ENCODE peak calls at places on chromosomes 1 and 21, in five cellular contexts. M is body of pancreas, D is spleen, R is K562, I is A549. Y is an unnamed sample. For H3K4me1, the result is how much of the 10 kb centered on the place peaks cover.

GRCh38 chr1:42529724-42530161 is 66.7 kb downstream of the CCDC30 start:
- DNase-seq in M (no peak), D (no peak), R (no peak), I (peak), Y (no peak)

GRCh38 chr1:221274373-221274772 is 395.1 kb downstream of the HLX start:
- DNase-seq in M (no peak), D (no peak), R (no peak), I (no peak), Y (no peak)

GRCh38 chr1:72892461-72892860 is 610.1 kb upstream of the NEGR1 start:
- DNase-seq in M (no peak), D (no peak), R (no peak), I (no peak), Y (no peak)

GRCh38 chr21:43304206-43304605 is 122.7 kb downstream of the SIK1 start:
- DNase-seq in M (no peak), D (peak), R (peak), I (no peak), Y (peak)

GRCh38 chr1:29548091-29548490 is 311.8 kb downstream of the PTPRU start:
- DNase-seq in M (no peak), D (peak), R (no peak), I (no peak), Y (peak)

GRCh38 chr1:164310166-164310565 is 248.8 kb upstream of the PBX1 start:
- DNase-seq in M (no peak), D (no peak), R (no peak), I (peak), Y (no peak)

GRCh38 chr21:45033791-45034555 is 40.4 kb upstream of the ADARB1 start:
- DNase-seq in M (no peak), D (no peak), R (no peak), I (no peak), Y (peak)

GRCh38 chr21:32353002-32353711 is 39.7 kb downstream of the URB1 start:
- DNase-seq in M (no peak), D (no peak), R (no peak), I (no peak), Y (no peak)

GRCh38 chr1:232982238-232982944 is 32.0 kb downstream of the NTPCR start:
- DNase-seq in M (no peak), D (no peak), R (no peak), I (peak), Y (peak)

GRCh38 chr1:192768463-192768862 is 40.4 kb upstream of the RGS2 start:
- DNase-seq in M (no peak), D (no peak), R (no peak), I (no peak), Y (no peak)

GRCh38 chr1:173255214-173255813 is 48.2 kb upstream of the TNFSF4 start:
- DNase-seq in M (no peak), D (no peak), R (peak), I (peak), Y (no peak)

GRCh38 chr1:21439721-21440629 is at the start of gene NBPF3:
- DNase-seq in M (peak), D (peak), R (peak), I (peak), Y (peak)

GRCh38 chr1:219340796-219341195 is 167.1 kb downstream of the LYPLAL1 start:
- DNase-seq in M (no peak), D (no peak), R (no peak), I (no peak), Y (no peak)

GRCh38 chr1:226650236-226650841 is 88.7 kb downstream of the ITPKB start:
- DNase-seq in M (no peak), D (peak), R (peak), I (no peak), Y (no peak)

GRCh38 chr1:233512538-233512937 is 101.4 kb upstream of the KCNK1 start:
- DNase-seq in M (no peak), D (no peak), R (no peak), I (no peak), Y (no peak)

GRCh38 chr1:25914074-25914995 is 8.1 kb upstream of the STMN1 start:
- DNase-seq in M (no peak), D (no peak), R (no peak), I (no peak), Y (no peak)

GRCh38 chr21:26307640-26308039 is 137.1 kb upstream of the APP start:
- DNase-seq in M (no peak), D (no peak), R (no peak), I (no peak), Y (no peak)

GRCh38 chr1:108646661-108647269 is 14.1 kb downstream of the HENMT1 start:
- DNase-seq in M (peak), D (peak), R (no peak), I (peak), Y (peak)

GRCh38 chr1:94110946-94111740 is 9.8 kb downstream of the ABCA4 start:
- DNase-seq in M (no peak), D (peak), R (no peak), I (no peak), Y (no peak)

GRCh38 chr1:111738436-111739221 is 566 bp downstream of the INKA2 start:
- DNase-seq in M (peak), D (peak), R (peak), I (peak), Y (peak)

GRCh38 chr1:94549706-94550105 is 8.1 kb upstream of the F3 start:
- DNase-seq in M (no peak), D (no peak), R (no peak), I (no peak), Y (no peak)

GRCh38 chr1:30262158-30262557 is 461.2 kb downstream of the MATN1 start:
- DNase-seq in M (no peak), D (peak), R (no peak), I (no peak), Y (peak)

GRCh38 chr1:240474133-240474614 is 137.8 kb downstream of the GREM2 start:
- DNase-seq in M (no peak), D (no peak), R (no peak), I (no peak), Y (no peak)

DNA sequence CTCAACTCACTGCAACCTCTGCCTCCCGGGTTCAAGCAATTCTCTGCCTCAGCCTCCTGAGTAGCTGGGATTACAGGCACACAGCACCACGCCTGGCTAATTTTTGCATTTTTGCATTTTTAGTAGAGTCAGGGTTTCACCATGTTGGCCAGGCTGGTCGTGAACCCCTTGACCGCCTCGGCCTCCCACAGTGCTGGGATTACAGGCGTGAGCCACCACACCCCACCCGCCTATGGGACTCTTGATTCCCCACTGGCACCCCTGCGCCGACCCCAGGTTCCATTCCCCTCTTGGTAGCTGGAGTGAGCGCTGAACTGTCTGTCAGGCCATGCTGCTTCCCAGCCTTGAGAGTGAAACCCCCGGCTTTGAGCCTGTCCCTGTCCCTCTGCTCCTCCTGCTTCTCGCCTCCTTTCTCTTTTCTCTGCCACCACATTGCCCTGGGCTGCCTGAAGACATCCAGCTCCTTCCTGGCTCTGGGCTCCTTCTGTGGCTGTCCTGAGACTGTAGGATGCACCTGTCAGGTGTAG is 48.8 kb downstream of the IER5 start:
- DNase-seq in M (no peak), D (no peak), R (no peak), I (no peak), Y (no peak)
- H3K4me1 ChIP-seq in M (under half), D (under half), R (under half), I (half or more), Y (under half)

GRCh38 chr1:204563324-204563723 is 47.1 kb downstream of the MDM4 start:
- DNase-seq in M (no peak), D (no peak), R (no peak), I (no peak), Y (no peak)

GRCh38 chr1:204564835-204565234 is 48.6 kb downstream of the MDM4 start:
- DNase-seq in M (no peak), D (no peak), R (no peak), I (no peak), Y (no peak)

GRCh38 chr1:204563780-204564179 is 47.6 kb downstream of the MDM4 start:
- DNase-seq in M (no peak), D (no peak), R (no peak), I (no peak), Y (no peak)

GRCh38 chr1:204560590-204560989 is 44.4 kb downstream of the MDM4 start:
- DNase-seq in M (no peak), D (no peak), R (no peak), I (peak), Y (no peak)

DNA sequence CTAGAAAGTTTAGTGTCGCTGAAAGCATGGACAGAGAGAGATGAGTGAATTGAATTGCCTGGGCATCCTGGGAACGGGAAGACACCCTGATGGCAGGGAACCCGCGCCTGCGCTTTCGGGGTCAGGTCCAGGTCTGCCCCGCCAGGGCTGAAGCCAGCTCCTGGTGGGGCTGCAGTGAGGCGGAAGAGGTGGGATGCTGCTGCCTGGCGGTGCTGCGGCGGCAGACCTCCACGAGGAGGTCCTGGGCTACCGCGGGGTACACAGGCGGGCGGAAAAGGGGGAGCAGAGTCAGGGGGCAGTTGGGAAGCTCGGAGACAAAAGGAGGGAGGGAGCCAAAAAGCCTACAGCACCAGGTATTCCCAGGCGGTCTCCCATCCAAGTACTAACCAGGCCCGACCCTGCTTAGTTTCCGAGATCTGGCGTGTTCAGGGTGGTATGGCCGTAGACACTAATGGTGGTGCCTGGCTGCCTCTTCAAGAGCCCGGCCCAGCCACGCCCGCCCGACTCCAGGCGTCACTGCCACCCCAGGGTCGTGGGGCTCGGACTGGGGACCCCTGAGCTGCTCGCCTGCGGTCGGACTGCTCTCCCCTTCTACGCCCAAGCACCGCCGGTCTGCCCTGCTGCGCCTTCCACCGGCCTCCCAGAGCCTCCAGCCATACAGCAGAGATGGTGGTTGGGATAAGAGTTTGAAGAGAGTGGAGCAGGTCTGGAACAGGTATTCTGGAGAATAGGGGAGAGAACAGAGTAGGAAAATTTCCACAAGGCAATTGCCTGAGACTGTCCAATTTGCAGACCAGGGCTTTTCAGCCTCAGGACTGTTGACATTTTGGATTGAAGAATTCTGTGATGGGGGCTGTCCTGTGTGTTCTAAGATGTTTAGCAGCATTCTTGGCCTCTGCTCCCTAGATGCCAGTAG is 46.1 kb downstream of the MDM4 start:
- DNase-seq in M (no peak), D (no peak), R (no peak), I (no peak), Y (no peak)
- TF ChIP-seq POLR2A in M (no peak), D (no peak), R (no peak), I (no peak), Y (no peak)

GRCh38 chr1:3455630-3456448 is 1.4 kb downstream of the ARHGEF16 start:
- DNase-seq in M (no peak), D (no peak), R (no peak), I (no peak), Y (no peak)
- H3K4me1 ChIP-seq in M (half or more), D (under half), R (under half), I (under half), Y (under half)

DNA sequence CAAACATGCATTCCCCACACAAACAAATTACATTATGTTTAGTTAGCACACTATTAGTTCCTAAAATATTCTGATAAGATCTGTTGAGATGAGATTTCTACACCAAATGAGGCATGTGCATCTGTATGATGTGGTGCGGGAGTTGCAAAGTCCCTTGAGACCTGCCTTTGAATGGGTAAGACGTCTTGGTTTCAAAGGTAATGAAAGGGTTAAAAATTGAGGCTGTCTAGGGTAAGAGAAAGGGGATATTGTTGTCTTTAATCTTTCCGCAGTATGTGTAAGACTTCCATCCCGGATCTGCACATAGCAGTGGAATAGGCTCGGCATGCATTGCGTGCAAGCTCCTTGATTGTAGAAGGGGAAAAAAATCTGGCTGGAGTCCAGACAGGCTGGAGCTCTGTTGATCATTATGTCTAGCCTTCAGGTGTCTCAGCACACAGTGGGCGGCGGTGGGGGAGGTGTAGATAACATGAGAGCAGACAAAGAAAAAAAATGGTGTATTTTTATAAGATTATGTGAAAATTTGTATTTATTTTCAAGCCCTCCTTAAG is 296.6 kb downstream of the PTPRC start:
- DNase-seq in M (peak), D (peak), R (no peak), I (peak), Y (peak)
- TF ChIP-seq POLR2A in M (no peak), D (no peak), R (no peak), I (no peak), Y (no peak)

DNA sequence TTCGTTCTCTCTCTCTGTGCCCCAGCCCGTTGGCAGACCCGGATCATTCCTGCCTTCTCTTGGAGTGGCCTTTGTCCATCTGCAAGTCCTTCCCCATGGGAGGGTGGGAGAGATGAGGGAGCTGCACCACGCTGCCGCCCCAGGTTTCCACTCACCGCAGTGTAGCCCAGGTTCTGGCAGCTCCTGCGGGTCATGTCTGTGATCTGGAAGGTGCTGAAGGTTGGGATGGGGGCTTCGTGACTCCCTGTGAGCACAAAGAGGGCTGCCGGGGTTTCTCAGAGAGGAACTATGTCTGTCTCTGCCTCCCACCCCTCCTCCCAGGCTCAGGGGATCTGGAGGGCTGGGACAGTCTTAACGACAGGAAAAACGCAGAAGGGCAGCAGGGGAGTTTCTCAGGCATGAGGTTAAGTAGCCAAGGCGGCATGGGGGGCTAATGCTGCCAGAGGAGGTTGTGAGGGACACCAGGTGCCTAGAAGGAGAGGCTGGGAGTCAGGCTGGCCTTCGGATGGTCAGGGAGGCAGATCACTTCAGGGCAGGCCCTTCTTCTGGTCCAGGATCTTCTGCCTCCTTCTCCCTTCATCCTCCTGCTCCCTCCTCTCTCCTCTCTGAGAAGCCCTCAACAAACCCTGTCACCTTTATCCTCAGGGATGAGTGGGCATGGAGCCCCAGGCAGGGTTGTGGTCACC is 654 bp downstream of the SH2D2A start:
- DNase-seq in M (no peak), D (no peak), R (no peak), I (no peak), Y (no peak)
- H3K4me1 ChIP-seq in M (under half), D (under half), R (half or more), I (under half), Y (under half)

DNA sequence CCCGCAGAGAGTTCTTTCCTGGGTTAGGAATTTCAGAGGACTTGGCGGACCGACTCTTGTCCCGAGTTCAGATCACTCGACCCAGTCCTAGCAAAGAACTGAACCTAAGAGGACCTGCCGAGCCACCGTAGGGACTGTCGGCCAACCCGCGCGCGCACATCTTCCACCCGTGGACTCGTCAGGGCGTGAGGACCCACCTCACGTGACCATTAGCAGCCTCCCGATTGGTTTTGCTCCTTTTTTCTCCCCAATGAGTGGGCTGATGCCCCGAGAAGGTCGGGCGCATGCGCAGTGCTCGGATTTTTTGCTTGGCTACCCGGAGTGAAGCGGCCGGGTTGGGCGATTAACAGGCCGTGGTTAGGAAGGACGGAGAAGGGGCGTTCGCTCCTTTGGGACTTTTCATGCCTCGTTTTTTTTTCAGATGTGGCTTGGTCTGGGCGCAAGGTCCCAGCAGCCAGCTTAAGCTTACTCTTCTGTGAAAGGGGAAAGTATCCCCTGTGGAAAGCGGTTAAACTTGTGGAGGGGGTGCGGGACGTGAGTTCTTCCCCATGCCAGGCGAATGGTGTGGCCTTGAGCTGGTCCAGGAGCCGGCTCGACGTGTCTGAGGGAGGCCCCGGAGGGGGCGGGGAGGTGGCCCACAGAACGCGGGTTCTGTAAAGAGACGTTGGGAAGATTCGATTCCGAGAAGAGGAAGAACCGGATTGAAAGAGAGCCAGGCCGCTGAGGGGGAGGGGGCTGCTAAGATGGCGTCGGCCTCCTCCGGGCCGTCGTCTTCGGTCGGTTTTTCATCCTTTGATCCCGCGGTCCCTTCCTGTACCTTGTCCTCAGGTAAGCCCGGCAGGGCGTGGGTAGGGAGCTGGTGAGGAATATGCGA is at the start of gene PIP5K1A:
- DNase-seq in M (peak), D (peak), R (peak), I (peak), Y (peak)
- TF ChIP-seq POLR2A in M (peak), D (peak), R (peak), I (peak), Y (peak)

DNA sequence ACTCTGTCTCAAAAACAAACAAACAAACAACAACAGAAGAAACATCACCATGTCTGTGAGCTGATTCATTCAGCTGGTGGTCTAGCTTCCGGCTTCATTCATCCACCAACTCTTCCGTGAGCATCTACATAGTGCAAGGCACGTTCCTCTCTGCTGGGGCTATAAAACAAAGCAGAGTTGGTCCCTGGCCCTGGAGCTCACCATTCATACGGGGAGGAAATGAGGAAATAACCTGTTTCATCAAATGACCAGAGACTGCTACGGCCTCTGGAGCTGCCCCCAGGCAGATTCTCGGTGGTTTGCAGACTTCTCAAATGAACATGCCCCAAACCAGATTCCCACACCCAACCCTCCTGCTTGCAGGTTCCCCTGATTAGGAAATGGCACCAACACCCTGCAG is 41.0 kb upstream of the ID3 start:
- DNase-seq in M (no peak), D (no peak), R (no peak), I (no peak), Y (no peak)
- H3K4me1 ChIP-seq in M (under half), D (under half), R (under half), I (under half), Y (under half)